ENCODE peak calls at places on chromosomes 4 and X, in nine cellular contexts. One of them, this sample, is unnamed.

GRCh38 chrX:69150294-69150960 is 14.8 kb downstream of the PJA1 start:
- DNase-seq in amygdala: no peak
- DNase-seq in activated T-cell treated with anti-CD3 and anti-CD28 coated beads for 24 hours: no peak
- DNase-seq in NCI-H460: no peak
- DNase-seq in NCI-H1092: no peak
- DNase-seq in activated CD4-positive, alpha-beta T cell treated with anti-CD3 and anti-CD28 coated beads for 1 hour: no peak
- DNase-seq in T-helper 2 cell: no peak
- DNase-seq in AG10803: no peak
- DNase-seq in stomach: no peak
- DNase-seq in this sample: no peak

GRCh38 chr4:96691496-96691895 is 851.6 kb downstream of the PDHA2 start:
- DNase-seq in NCI-H1092: no peak
- DNase-seq in stomach: no peak
- DNase-seq in NCI-H460: no peak
- DNase-seq in activated T-cell treated with anti-CD3 and anti-CD28 coated beads for 24 hours: no peak
- DNase-seq in activated CD4-positive, alpha-beta T cell treated with anti-CD3 and anti-CD28 coated beads for 1 hour: no peak
- DNase-seq in AG10803: no peak
- DNase-seq in T-helper 2 cell: no peak
- DNase-seq in amygdala: no peak
- DNase-seq in this sample: no peak

GRCh38 chr4:3700223-3700622 is 66.0 kb upstream of the ADRA2C start:
- DNase-seq in NCI-H460: no peak
- DNase-seq in NCI-H1092: no peak
- DNase-seq in activated T-cell treated with anti-CD3 and anti-CD28 coated beads for 24 hours: no peak
- DNase-seq in T-helper 2 cell: no peak
- DNase-seq in amygdala: no peak
- DNase-seq in activated CD4-positive, alpha-beta T cell treated with anti-CD3 and anti-CD28 coated beads for 1 hour: no peak
- DNase-seq in AG10803: no peak
- DNase-seq in stomach: no peak
- DNase-seq in this sample: no peak

GRCh38 chr4:182288534-182288933 is 45.3 kb downstream of the TENM3 start:
- DNase-seq in AG10803: no peak
- DNase-seq in stomach: no peak
- DNase-seq in activated CD4-positive, alpha-beta T cell treated with anti-CD3 and anti-CD28 coated beads for 1 hour: no peak
- DNase-seq in activated T-cell treated with anti-CD3 and anti-CD28 coated beads for 24 hours: no peak
- DNase-seq in NCI-H1092: no peak
- DNase-seq in T-helper 2 cell: no peak
- DNase-seq in NCI-H460: no peak
- DNase-seq in amygdala: no peak
- DNase-seq in this sample: no peak

GRCh38 chr4:40317921-40318658 is 17.0 kb upstream of the CHRNA9 start:
- DNase-seq in AG10803: no peak
- DNase-seq in NCI-H460: no peak
- DNase-seq in activated T-cell treated with anti-CD3 and anti-CD28 coated beads for 24 hours: no peak
- DNase-seq in amygdala: no peak
- DNase-seq in activated CD4-positive, alpha-beta T cell treated with anti-CD3 and anti-CD28 coated beads for 1 hour: no peak
- DNase-seq in T-helper 2 cell: no peak
- DNase-seq in stomach: no peak
- DNase-seq in NCI-H1092: no peak
- DNase-seq in this sample: no peak

GRCh38 chr4:88793473-88793872 is 95.8 kb upstream of the NAP1L5 start:
- DNase-seq in stomach: no peak
- DNase-seq in T-helper 2 cell: no peak
- DNase-seq in NCI-H460: no peak
- DNase-seq in activated CD4-positive, alpha-beta T cell treated with anti-CD3 and anti-CD28 coated beads for 1 hour: no peak
- DNase-seq in AG10803: no peak
- DNase-seq in NCI-H1092: no peak
- DNase-seq in amygdala: no peak
- DNase-seq in activated T-cell treated with anti-CD3 and anti-CD28 coated beads for 24 hours: no peak
- DNase-seq in this sample: no peak

GRCh38 chr4:152485726-152486276 is 50.1 kb downstream of the FBXW7 start:
- DNase-seq in AG10803: peak
- DNase-seq in activated T-cell treated with anti-CD3 and anti-CD28 coated beads for 24 hours: peak
- DNase-seq in NCI-H1092: no peak
- DNase-seq in stomach: no peak
- DNase-seq in amygdala: no peak
- DNase-seq in activated CD4-positive, alpha-beta T cell treated with anti-CD3 and anti-CD28 coated beads for 1 hour: no peak
- DNase-seq in T-helper 2 cell: no peak
- DNase-seq in NCI-H460: no peak
- DNase-seq in this sample: no peak

GRCh38 chr4:110823251-110823650 is 200.4 kb upstream of the PITX2 start:
- DNase-seq in NCI-H460: peak
- DNase-seq in stomach: no peak
- DNase-seq in AG10803: peak
- DNase-seq in activated CD4-positive, alpha-beta T cell treated with anti-CD3 and anti-CD28 coated beads for 1 hour: no peak
- DNase-seq in NCI-H1092: no peak
- DNase-seq in amygdala: no peak
- DNase-seq in T-helper 2 cell: no peak
- DNase-seq in activated T-cell treated with anti-CD3 and anti-CD28 coated beads for 24 hours: no peak
- DNase-seq in this sample: no peak

GRCh38 chr4:1940566-1940965 is 68.2 kb downstream of the NELFA start:
- DNase-seq in stomach: no peak
- DNase-seq in NCI-H1092: no peak
- DNase-seq in activated CD4-positive, alpha-beta T cell treated with anti-CD3 and anti-CD28 coated beads for 1 hour: no peak
- DNase-seq in amygdala: no peak
- DNase-seq in T-helper 2 cell: no peak
- DNase-seq in activated T-cell treated with anti-CD3 and anti-CD28 coated beads for 24 hours: no peak
- DNase-seq in AG10803: no peak
- DNase-seq in NCI-H460: no peak
- DNase-seq in this sample: no peak

GRCh38 chr4:150108693-150109092 is 30.4 kb downstream of the DCLK2 start:
- DNase-seq in AG10803: peak
- DNase-seq in T-helper 2 cell: no peak
- DNase-seq in NCI-H460: no peak
- DNase-seq in amygdala: no peak
- DNase-seq in stomach: no peak
- DNase-seq in NCI-H1092: no peak
- DNase-seq in activated CD4-positive, alpha-beta T cell treated with anti-CD3 and anti-CD28 coated beads for 1 hour: no peak
- DNase-seq in activated T-cell treated with anti-CD3 and anti-CD28 coated beads for 24 hours: no peak
- DNase-seq in this sample: no peak